ENCODE peak calls at places on chromosomes 12 and 14, in four cellular contexts. S is testis, I is HepG2, P is uterus. D is an unnamed sample.

GRCh38 chr14:104879983-104880565 is 15.0 kb downstream of the CEP170B start:
- DNase-seq in I (no peak), S (no peak), P (no peak), D (no peak)

GRCh38 chr14:92224348-92224954 is 98.5 kb upstream of the SLC24A4 start:
- DNase-seq in I (no peak), P (no peak), S (no peak), D (no peak)

GRCh38 chr12:70609739-70610491 is 27.3 kb downstream of the PTPRB start:
- DNase-seq in S (peak), I (no peak), P (peak), D (peak)

GRCh38 chr14:67373347-67373746 is 13.2 kb downstream of the EIF2S1 start:
- DNase-seq in I (no peak), S (no peak), P (no peak), D (no peak)

GRCh38 chr12:68746572-68747180 is 700 bp downstream of the SLC35E3 start:
- DNase-seq in P (peak), I (peak), S (peak), D (peak)

GRCh38 chr14:53458368-53458814 is 305.3 kb upstream of the DDHD1 start:
- DNase-seq in S (no peak), I (peak), P (no peak), D (no peak)

GRCh38 chr12:101743724-101744472 is 4.6 kb upstream of the SYCP3 start:
- DNase-seq in P (no peak), I (no peak), S (no peak), D (no peak)

GRCh38 chr14:90235179-90235976 is 21.0 kb upstream of the PSMC1 start:
- DNase-seq in S (peak), P (no peak), I (peak), D (peak)

GRCh38 chr12:28057856-28058615 is 85.5 kb upstream of the PTHLH start:
- DNase-seq in P (no peak), I (no peak), S (no peak), D (no peak)

GRCh38 chr14:24157331-24157730 is 3.7 kb upstream of the IRF9 start:
- DNase-seq in S (no peak), P (peak), I (no peak), D (no peak)

GRCh38 chr12:71216725-71217579 is 59.2 kb upstream of the TSPAN8 start:
- DNase-seq in S (peak), P (no peak), I (peak), D (peak)

GRCh38 chr14:91883770-91884169 is 16.4 kb upstream of the TC2N start:
- DNase-seq in I (no peak), P (peak), S (peak), D (no peak)

GRCh38 chr12:89707992-89708792 is 446 bp downstream of the ATP2B1 start:
- DNase-seq in P (peak), I (no peak), S (peak), D (peak)

GRCh38 chr12:50786498-50787231 is 22.8 kb downstream of the ATF1 start:
- DNase-seq in I (peak), P (no peak), S (no peak), D (no peak)

GRCh38 chr12:120224304-120225199 is 23.6 kb upstream of the RPLP0 start:
- DNase-seq in P (no peak), S (peak), I (no peak), D (peak)

GRCh38 chr12:104137175-104137901 is 672 bp downstream of the NFYB start:
- DNase-seq in I (peak), S (peak), P (peak), D (peak)

GRCh38 chr12:20184514-20184913 is 183.8 kb upstream of the PDE3A start:
- DNase-seq in I (no peak), S (no peak), P (no peak), D (no peak)

GRCh38 chr12:120762093-120762492 is 36.5 kb downstream of the ACADS start:
- DNase-seq in S (no peak), I (no peak), P (no peak), D (no peak)

GRCh38 chr12:11686135-11686534 is 36.7 kb downstream of the ETV6 start:
- DNase-seq in S (no peak), I (no peak), P (no peak), D (no peak)

GRCh38 chr12:53313996-53314395 is 7.4 kb downstream of the AAAS start:
- DNase-seq in S (no peak), P (no peak), I (no peak), D (no peak)

GRCh38 chr14:69484444-69485113 is at the start of gene PLEKHD1:
- DNase-seq in I (no peak), P (no peak), S (no peak), D (no peak)

GRCh38 chr12:117090816-117091711 is 8.2 kb downstream of the TESC start:
- DNase-seq in S (no peak), I (peak), P (no peak), D (no peak)

GRCh38 chr12:131539381-131539780 is 171.5 kb upstream of the SFSWAP start:
- DNase-seq in I (no peak), P (no peak), S (no peak), D (no peak)

GRCh38 chr14:74407021-74407800 is 18.8 kb downstream of the SYNDIG1L start:
- DNase-seq in P (no peak), S (no peak), I (no peak), D (no peak)

GRCh38 chr12:123267991-123268843 is 3.4 kb downstream of the CDK2AP1 start:
- DNase-seq in P (no peak), I (no peak), S (no peak), D (no peak)

GRCh38 chr12:122669397-122670070 is 33.6 kb downstream of the HCAR2 start:
- DNase-seq in P (no peak), I (no peak), S (no peak), D (no peak)

GRCh38 chr14:90579088-90579487 is 182.3 kb downstream of the CALM1 start:
- DNase-seq in P (no peak), S (no peak), I (no peak), D (no peak)

GRCh38 chr14:29242755-29243340 is 476.3 kb downstream of the FOXG1 start:
- DNase-seq in I (no peak), S (no peak), P (no peak), D (no peak)

GRCh38 chr12:69933115-69933552 is 108.1 kb downstream of the MYRFL start:
- DNase-seq in I (no peak), P (no peak), S (no peak), D (no peak)

GRCh38 chr12:112824166-112824565 is 32.6 kb downstream of the RPH3A start:
- DNase-seq in S (no peak), I (no peak), P (no peak), D (no peak)

GRCh38 chr12:96687719-96688118 is 198.3 kb downstream of the CFAP54 start:
- DNase-seq in I (no peak), S (no peak), P (no peak), D (no peak)

GRCh38 chr14:56891226-56891625 is 80.9 kb upstream of the OTX2 start:
- DNase-seq in S (no peak), I (no peak), P (no peak), D (no peak)

GRCh38 chr12:102484017-102484731 is 3.8 kb upstream of the IGF1 start:
- DNase-seq in S (peak), I (peak), P (peak), D (peak)

DNA sequence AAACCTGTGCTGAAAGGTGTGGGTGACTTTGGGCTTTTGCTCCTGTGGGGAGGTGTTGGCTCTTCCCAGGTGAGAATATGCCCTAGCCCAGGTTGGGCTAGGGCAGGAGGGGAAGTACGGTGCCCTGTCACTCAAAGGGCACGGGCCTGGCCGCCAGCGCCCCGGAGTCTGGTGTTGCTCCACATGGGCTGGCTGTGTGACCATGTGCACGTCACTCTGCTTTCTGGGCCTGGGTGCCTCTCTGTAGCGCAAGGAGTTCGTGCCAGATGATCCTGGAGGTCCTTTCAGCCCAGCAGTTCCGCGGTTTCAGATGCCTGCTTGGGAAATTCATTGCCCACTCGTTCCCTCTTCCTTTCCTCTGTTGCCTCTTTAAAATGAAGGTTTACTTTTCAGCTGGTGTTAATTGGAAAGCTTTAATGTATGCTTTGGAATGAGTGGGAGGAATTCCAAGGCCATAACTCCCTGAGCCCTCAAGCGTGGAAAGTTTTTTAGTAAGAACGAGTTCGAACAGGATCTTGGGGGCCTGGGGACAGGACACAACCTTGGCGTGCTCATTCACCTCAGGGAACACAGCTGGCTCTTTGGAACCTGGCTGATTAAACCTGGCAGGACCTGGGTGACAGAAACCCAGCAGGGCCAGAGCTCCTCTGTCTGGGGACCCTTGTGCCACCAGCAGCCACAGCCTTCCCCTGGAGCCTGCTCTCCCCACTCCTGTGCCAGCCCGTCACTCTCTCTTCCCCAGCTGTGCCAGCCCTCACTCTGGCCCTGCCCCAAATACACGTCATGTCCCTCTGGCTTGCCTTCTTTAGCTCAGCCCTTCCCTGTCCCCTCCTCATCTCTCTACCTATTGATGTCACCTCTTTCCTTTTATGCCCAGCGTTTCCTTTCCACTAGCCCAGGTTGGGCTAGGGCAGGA is 42.8 kb downstream of the TSPAN9 start:
- DNase-seq in P (no peak), S (peak), I (no peak), D (no peak)
- TF ChIP-seq POLR2A in P (no peak), S (no peak), I (no peak), D (no peak)

GRCh38 chr12:95683418-95683817 is 107.1 kb downstream of the NTN4 start:
- DNase-seq in I (no peak), P (no peak), S (no peak), D (no peak)
- TF ChIP-seq POLR2A in I (no peak), P (no peak), S (no peak), D (no peak)

GRCh38 chr14:100285021-100285912 is 21.0 kb downstream of the SLC25A29 start:
- DNase-seq in S (peak), I (peak), P (peak), D (peak)
- TF ChIP-seq POLR2A in S (no peak), I (peak), P (peak), D (peak)

GRCh38 chr14:54902521-54903420 is at the start of gene GCH1:
- DNase-seq in P (peak), S (peak), I (peak), D (peak)
- TF ChIP-seq POLR2A in P (peak), S (peak), I (peak), D (peak)

DNA sequence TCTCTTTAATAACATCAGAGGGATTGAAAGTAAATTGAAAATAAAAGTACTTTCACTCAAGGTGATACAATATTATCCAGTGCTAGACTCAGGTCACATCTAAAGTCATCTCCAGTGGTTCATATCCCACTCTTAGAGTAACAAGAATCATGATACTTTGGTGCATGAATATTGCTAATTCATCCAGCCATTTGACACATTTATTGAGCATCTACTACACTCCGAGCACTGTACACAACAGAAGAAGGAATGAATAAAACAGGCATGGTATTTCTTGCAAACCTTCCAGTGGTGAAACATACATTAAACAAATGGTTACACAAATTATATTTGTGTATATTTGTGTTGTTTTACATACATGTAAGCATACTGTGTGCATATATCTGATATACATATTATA is 116.0 kb upstream of the TMCC3 start:
- DNase-seq in I (no peak), P (no peak), S (no peak), D (no peak)
- TF ChIP-seq POLR2A in I (no peak), P (no peak), S (no peak), D (no peak)

GRCh38 chr12:24814379-24815086 is 134.4 kb downstream of the BCAT1 start:
- DNase-seq in S (no peak), P (no peak), I (no peak), D (no peak)
- TF ChIP-seq POLR2A in S (no peak), P (no peak), I (no peak), D (no peak)